ENCODE peak calls at places on chromosomes 3 and 15, in eight cellular contexts. H is endothelial cell, L is IMR-90, P is AG08396, F is ELR, N is foreskin keratinocyte, R is GM03348, K is EL. B is an unnamed sample.

GRCh38 chr3:114632757-114633424 is 339.1 kb downstream of the TIGIT start:
- DNase-seq in H (no peak), L (no peak), P (no peak), F (no peak), N (no peak), R (no peak), K (no peak), B (no peak)

GRCh38 chr3:30554317-30554690 is 52.1 kb upstream of the TGFBR2 start:
- DNase-seq in H (no peak), L (no peak), P (no peak), F (no peak), N (peak), R (no peak), K (peak), B (no peak)

GRCh38 chr3:78741066-78741645 is 1026.6 kb downstream of the ROBO1 start:
- DNase-seq in H (no peak), L (no peak), P (no peak), F (peak), N (no peak), R (no peak), K (no peak), B (no peak)

GRCh38 chr3:82145742-82146141 is 384.3 kb upstream of the GBE1 start:
- DNase-seq in H (no peak), L (no peak), P (no peak), F (no peak), N (no peak), R (no peak), K (no peak), B (no peak)

GRCh38 chr3:194098872-194099183 is 37.1 kb upstream of the HES1 start:
- DNase-seq in H (no peak), L (no peak), P (no peak), F (no peak), N (no peak), R (no peak), K (no peak), B (no peak)

GRCh38 chr3:53570709-53571108 is 76.3 kb downstream of the CACNA1D start:
- DNase-seq in H (no peak), L (peak), P (peak), F (peak), N (peak), R (no peak), K (peak), B (no peak)

GRCh38 chr3:172449468-172450149 is 1.4 kb upstream of the GHSR start:
- DNase-seq in H (peak), L (peak), P (peak), F (peak), N (no peak), R (peak), K (peak), B (no peak)

GRCh38 chr3:70064194-70064787 is 64.8 kb downstream of the SAMMSON start:
- DNase-seq in H (peak), L (peak), P (peak), F (peak), N (peak), R (peak), K (peak), B (no peak)

GRCh38 chr3:23837691-23838090 is 31.9 kb downstream of the UBE2E1 start:
- DNase-seq in H (no peak), L (no peak), P (no peak), F (no peak), N (no peak), R (no peak), K (no peak), B (no peak)

GRCh38 chr3:140206196-140207040 is 271.4 kb downstream of the CLSTN2 start:
- DNase-seq in H (peak), L (peak), P (peak), F (peak), N (peak), R (peak), K (peak), B (no peak)

GRCh38 chr3:10546887-10547286 is 41.5 kb upstream of the ATP2B2 start:
- DNase-seq in H (no peak), L (no peak), P (no peak), F (no peak), N (no peak), R (no peak), K (no peak), B (no peak)

GRCh38 chr15:42736178-42736792 is 643 bp downstream of the CDAN1 start:
- DNase-seq in H (peak), L (no peak), P (peak), F (peak), N (no peak), R (peak), K (peak), B (no peak)

GRCh38 chr3:141729240-141729639 is 8.9 kb upstream of the RNF7 start:
- DNase-seq in H (no peak), L (no peak), P (no peak), F (no peak), N (no peak), R (no peak), K (no peak), B (no peak)

GRCh38 chr3:126551066-126551838 is 7.5 kb downstream of the C3orf22 start:
- DNase-seq in H (peak), L (no peak), P (no peak), F (no peak), N (no peak), R (peak), K (no peak), B (no peak)

GRCh38 chr3:11582123-11582968 is 61.4 kb downstream of the VGLL4 start:
- DNase-seq in H (no peak), L (peak), P (peak), F (peak), N (peak), R (peak), K (peak), B (peak)

GRCh38 chr3:107657971-107658370 is 135.2 kb downstream of the BBX start:
- DNase-seq in H (no peak), L (peak), P (no peak), F (peak), N (peak), R (peak), K (peak), B (no peak)

GRCh38 chr3:98680723-98681122 is 82.4 kb upstream of the ST3GAL6 start:
- DNase-seq in H (no peak), L (peak), P (no peak), F (peak), N (peak), R (no peak), K (peak), B (no peak)

GRCh38 chr15:31271706-31272557 is 54.7 kb upstream of the KLF13 start:
- DNase-seq in H (no peak), L (no peak), P (no peak), F (no peak), N (no peak), R (no peak), K (no peak), B (no peak)

GRCh38 chr3:128988286-128988685 is 5.6 kb downstream of the CFAP92 start:
- DNase-seq in H (no peak), L (no peak), P (no peak), F (no peak), N (no peak), R (no peak), K (no peak), B (no peak)

GRCh38 chr3:102533784-102534183 is 99.0 kb downstream of the ZPLD1 start:
- DNase-seq in H (no peak), L (no peak), P (no peak), F (no peak), N (no peak), R (no peak), K (no peak), B (no peak)

GRCh38 chr3:128447561-128448013 is 19.1 kb downstream of the DNAJB8 start:
- DNase-seq in H (no peak), L (no peak), P (no peak), F (no peak), N (no peak), R (no peak), K (no peak), B (no peak)

GRCh38 chr3:61315874-61316273 is 64.6 kb upstream of the FHIT start:
- DNase-seq in H (peak), L (no peak), P (peak), F (no peak), N (peak), R (peak), K (no peak), B (no peak)

GRCh38 chr3:187208159-187208558 is 10.9 kb downstream of the RTP1 start:
- DNase-seq in H (no peak), L (peak), P (no peak), F (peak), N (peak), R (peak), K (peak), B (no peak)

GRCh38 chr3:25468866-25469319 is 40.8 kb downstream of the RARB start:
- DNase-seq in H (no peak), L (no peak), P (no peak), F (no peak), N (no peak), R (peak), K (no peak), B (peak)

GRCh38 chr3:168087539-168087938 is 8.2 kb downstream of the GOLIM4 start:
- DNase-seq in H (no peak), L (no peak), P (no peak), F (no peak), N (no peak), R (no peak), K (no peak), B (no peak)

GRCh38 chr15:58396181-58396580 is 35.6 kb upstream of the LIPC start:
- DNase-seq in H (no peak), L (peak), P (peak), F (peak), N (peak), R (peak), K (peak), B (no peak)

GRCh38 chr3:179720196-179720595 is 67.4 kb downstream of the USP13 start:
- DNase-seq in H (no peak), L (no peak), P (no peak), F (no peak), N (no peak), R (no peak), K (no peak), B (no peak)

GRCh38 chr3:190519886-190520285 is 6.0 kb downstream of the IL1RAP start:
- DNase-seq in H (no peak), L (no peak), P (no peak), F (peak), N (no peak), R (no peak), K (no peak), B (no peak)

GRCh38 chr15:62280625-62281024 is 115.5 kb upstream of the C2CD4B start:
- DNase-seq in H (no peak), L (no peak), P (no peak), F (no peak), N (no peak), R (no peak), K (no peak), B (no peak)

B was measured in hippocampal formation.